ENCODE peak calls at places on chromosome 19, in four cellular contexts. One of them, this sample, is unnamed.
A peak's percentile ranks its signal among the peaks of the same experiment; 100 is the strongest.

GRCh38 chr19:33280351-33280921 is 21.9 kb downstream of the CEBPA start:
- ATAC-seq in sciatic nerve: peak; percentile 36
- ATAC-seq in activated CD8-positive, alpha-beta T cell treated with anti-CD3 and anti-CD28 coated beads, Interleukin-2, amount 10 ng/mL, durations not matched to agents 7 days and 5 days: peak; percentile 71
- ATAC-seq in activated CD8-positive, alpha-beta memory T cell treated with anti-CD3 and anti-CD28 coated beads, Interleukin-2, amount 10 ng/mL, durations not matched to agents 7 days and 5 days: peak; percentile 90
- ATAC-seq in this sample: peak; percentile 97

GRCh38 chr19:7931221-7932061 is 5.5 kb upstream of the CTXN1 start:
- ATAC-seq in sciatic nerve: no peak
- ATAC-seq in activated CD8-positive, alpha-beta T cell treated with anti-CD3 and anti-CD28 coated beads, Interleukin-2, amount 10 ng/mL, durations not matched to agents 7 days and 5 days: no peak
- ATAC-seq in activated CD8-positive, alpha-beta memory T cell treated with anti-CD3 and anti-CD28 coated beads, Interleukin-2, amount 10 ng/mL, durations not matched to agents 7 days and 5 days: no peak
- ATAC-seq in this sample: no peak

GRCh38 chr19:40252395-40252794 is 25.9 kb upstream of the CCNP start:
- ATAC-seq in sciatic nerve: no peak
- ATAC-seq in activated CD8-positive, alpha-beta T cell treated with anti-CD3 and anti-CD28 coated beads, Interleukin-2, amount 10 ng/mL, durations not matched to agents 7 days and 5 days: no peak
- ATAC-seq in activated CD8-positive, alpha-beta memory T cell treated with anti-CD3 and anti-CD28 coated beads, Interleukin-2, amount 10 ng/mL, durations not matched to agents 7 days and 5 days: no peak
- ATAC-seq in this sample: no peak

GRCh38 chr19:50657672-50658437 is 8.6 kb downstream of the C19orf81 start:
- ATAC-seq in sciatic nerve: peak; percentile 95
- ATAC-seq in activated CD8-positive, alpha-beta T cell treated with anti-CD3 and anti-CD28 coated beads, Interleukin-2, amount 10 ng/mL, durations not matched to agents 7 days and 5 days: peak; percentile 98
- ATAC-seq in activated CD8-positive, alpha-beta memory T cell treated with anti-CD3 and anti-CD28 coated beads, Interleukin-2, amount 10 ng/mL, durations not matched to agents 7 days and 5 days: peak; percentile 98
- ATAC-seq in this sample: peak; percentile 97

GRCh38 chr19:16370671-16371391 is 46.2 kb downstream of the KLF2 start:
- ATAC-seq in sciatic nerve: no peak
- ATAC-seq in activated CD8-positive, alpha-beta T cell treated with anti-CD3 and anti-CD28 coated beads, Interleukin-2, amount 10 ng/mL, durations not matched to agents 7 days and 5 days: peak; percentile 2
- ATAC-seq in activated CD8-positive, alpha-beta memory T cell treated with anti-CD3 and anti-CD28 coated beads, Interleukin-2, amount 10 ng/mL, durations not matched to agents 7 days and 5 days: no peak
- ATAC-seq in this sample: no peak

GRCh38 chr19:16037424-16038195 is 38.7 kb upstream of the TPM4 start:
- ATAC-seq in sciatic nerve: no peak
- ATAC-seq in activated CD8-positive, alpha-beta T cell treated with anti-CD3 and anti-CD28 coated beads, Interleukin-2, amount 10 ng/mL, durations not matched to agents 7 days and 5 days: no peak
- ATAC-seq in activated CD8-positive, alpha-beta memory T cell treated with anti-CD3 and anti-CD28 coated beads, Interleukin-2, amount 10 ng/mL, durations not matched to agents 7 days and 5 days: no peak
- ATAC-seq in this sample: no peak

GRCh38 chr19:15790096-15790495 is 2.6 kb downstream of the OR10H5 start:
- ATAC-seq in sciatic nerve: no peak
- ATAC-seq in activated CD8-positive, alpha-beta T cell treated with anti-CD3 and anti-CD28 coated beads, Interleukin-2, amount 10 ng/mL, durations not matched to agents 7 days and 5 days: no peak
- ATAC-seq in activated CD8-positive, alpha-beta memory T cell treated with anti-CD3 and anti-CD28 coated beads, Interleukin-2, amount 10 ng/mL, durations not matched to agents 7 days and 5 days: no peak
- ATAC-seq in this sample: no peak

GRCh38 chr19:33286899-33287298 is 15.4 kb downstream of the CEBPA start:
- ATAC-seq in sciatic nerve: no peak
- ATAC-seq in activated CD8-positive, alpha-beta T cell treated with anti-CD3 and anti-CD28 coated beads, Interleukin-2, amount 10 ng/mL, durations not matched to agents 7 days and 5 days: peak; percentile 76
- ATAC-seq in activated CD8-positive, alpha-beta memory T cell treated with anti-CD3 and anti-CD28 coated beads, Interleukin-2, amount 10 ng/mL, durations not matched to agents 7 days and 5 days: peak; percentile 76
- ATAC-seq in this sample: peak; percentile 75

GRCh38 chr19:9768175-9769112 is at the start of gene ZNF846:
- ATAC-seq in sciatic nerve: peak; percentile 100
- ATAC-seq in activated CD8-positive, alpha-beta T cell treated with anti-CD3 and anti-CD28 coated beads, Interleukin-2, amount 10 ng/mL, durations not matched to agents 7 days and 5 days: peak; percentile 97
- ATAC-seq in activated CD8-positive, alpha-beta memory T cell treated with anti-CD3 and anti-CD28 coated beads, Interleukin-2, amount 10 ng/mL, durations not matched to agents 7 days and 5 days: peak; percentile 96
- ATAC-seq in this sample: peak; percentile 99

GRCh38 chr19:10691883-10692282 is 9.4 kb upstream of the QTRT1 start:
- ATAC-seq in sciatic nerve: no peak
- ATAC-seq in activated CD8-positive, alpha-beta T cell treated with anti-CD3 and anti-CD28 coated beads, Interleukin-2, amount 10 ng/mL, durations not matched to agents 7 days and 5 days: no peak
- ATAC-seq in activated CD8-positive, alpha-beta memory T cell treated with anti-CD3 and anti-CD28 coated beads, Interleukin-2, amount 10 ng/mL, durations not matched to agents 7 days and 5 days: no peak
- ATAC-seq in this sample: no peak

GRCh38 chr19:52522555-52522954 is 4.9 kb upstream of the ZNF808 start:
- ATAC-seq in sciatic nerve: no peak
- ATAC-seq in activated CD8-positive, alpha-beta T cell treated with anti-CD3 and anti-CD28 coated beads, Interleukin-2, amount 10 ng/mL, durations not matched to agents 7 days and 5 days: no peak
- ATAC-seq in activated CD8-positive, alpha-beta memory T cell treated with anti-CD3 and anti-CD28 coated beads, Interleukin-2, amount 10 ng/mL, durations not matched to agents 7 days and 5 days: no peak
- ATAC-seq in this sample: no peak

GRCh38 chr19:7863157-7863970 is 10.8 kb downstream of the PRR36 start:
- ATAC-seq in sciatic nerve: no peak
- ATAC-seq in activated CD8-positive, alpha-beta T cell treated with anti-CD3 and anti-CD28 coated beads, Interleukin-2, amount 10 ng/mL, durations not matched to agents 7 days and 5 days: peak; percentile 4
- ATAC-seq in activated CD8-positive, alpha-beta memory T cell treated with anti-CD3 and anti-CD28 coated beads, Interleukin-2, amount 10 ng/mL, durations not matched to agents 7 days and 5 days: no peak
- ATAC-seq in this sample: peak; percentile 25

GRCh38 chr19:13154911-13155471 is 4.8 kb downstream of the IER2 start:
- ATAC-seq in sciatic nerve: no peak
- ATAC-seq in activated CD8-positive, alpha-beta T cell treated with anti-CD3 and anti-CD28 coated beads, Interleukin-2, amount 10 ng/mL, durations not matched to agents 7 days and 5 days: peak; percentile 8
- ATAC-seq in activated CD8-positive, alpha-beta memory T cell treated with anti-CD3 and anti-CD28 coated beads, Interleukin-2, amount 10 ng/mL, durations not matched to agents 7 days and 5 days: peak; percentile 7
- ATAC-seq in this sample: peak; percentile 37

GRCh38 chr19:8446055-8446709 is 1.4 kb downstream of the HNRNPM start:
- ATAC-seq in sciatic nerve: no peak
- ATAC-seq in activated CD8-positive, alpha-beta T cell treated with anti-CD3 and anti-CD28 coated beads, Interleukin-2, amount 10 ng/mL, durations not matched to agents 7 days and 5 days: no peak
- ATAC-seq in activated CD8-positive, alpha-beta memory T cell treated with anti-CD3 and anti-CD28 coated beads, Interleukin-2, amount 10 ng/mL, durations not matched to agents 7 days and 5 days: no peak
- ATAC-seq in this sample: no peak

GRCh38 chr19:49589391-49589790 is 1.6 kb upstream of the PRR12 start:
- ATAC-seq in sciatic nerve: no peak
- ATAC-seq in activated CD8-positive, alpha-beta T cell treated with anti-CD3 and anti-CD28 coated beads, Interleukin-2, amount 10 ng/mL, durations not matched to agents 7 days and 5 days: no peak
- ATAC-seq in activated CD8-positive, alpha-beta memory T cell treated with anti-CD3 and anti-CD28 coated beads, Interleukin-2, amount 10 ng/mL, durations not matched to agents 7 days and 5 days: no peak
- ATAC-seq in this sample: no peak

GRCh38 chr19:3537438-3538240 is 1.3 kb upstream of the TEKTIP1 start:
- ATAC-seq in sciatic nerve: peak; percentile 3
- ATAC-seq in activated CD8-positive, alpha-beta T cell treated with anti-CD3 and anti-CD28 coated beads, Interleukin-2, amount 10 ng/mL, durations not matched to agents 7 days and 5 days: no peak
- ATAC-seq in activated CD8-positive, alpha-beta memory T cell treated with anti-CD3 and anti-CD28 coated beads, Interleukin-2, amount 10 ng/mL, durations not matched to agents 7 days and 5 days: no peak
- ATAC-seq in this sample: peak; percentile 22

GRCh38 chr19:51830263-51830662 is 35.3 kb downstream of the FPR3 start:
- ATAC-seq in sciatic nerve: peak; percentile 50
- ATAC-seq in activated CD8-positive, alpha-beta T cell treated with anti-CD3 and anti-CD28 coated beads, Interleukin-2, amount 10 ng/mL, durations not matched to agents 7 days and 5 days: no peak
- ATAC-seq in activated CD8-positive, alpha-beta memory T cell treated with anti-CD3 and anti-CD28 coated beads, Interleukin-2, amount 10 ng/mL, durations not matched to agents 7 days and 5 days: no peak
- ATAC-seq in this sample: no peak

GRCh38 chr19:49339364-49340068 is 4.3 kb downstream of the CD37 start:
- ATAC-seq in sciatic nerve: peak; percentile 97
- ATAC-seq in activated CD8-positive, alpha-beta T cell treated with anti-CD3 and anti-CD28 coated beads, Interleukin-2, amount 10 ng/mL, durations not matched to agents 7 days and 5 days: no peak
- ATAC-seq in activated CD8-positive, alpha-beta memory T cell treated with anti-CD3 and anti-CD28 coated beads, Interleukin-2, amount 10 ng/mL, durations not matched to agents 7 days and 5 days: no peak
- ATAC-seq in this sample: no peak

GRCh38 chr19:46648070-46648960 is 12.3 kb upstream of the GNG8 start:
- ATAC-seq in sciatic nerve: no peak
- ATAC-seq in activated CD8-positive, alpha-beta T cell treated with anti-CD3 and anti-CD28 coated beads, Interleukin-2, amount 10 ng/mL, durations not matched to agents 7 days and 5 days: peak; percentile 15
- ATAC-seq in activated CD8-positive, alpha-beta memory T cell treated with anti-CD3 and anti-CD28 coated beads, Interleukin-2, amount 10 ng/mL, durations not matched to agents 7 days and 5 days: no peak
- ATAC-seq in this sample: peak; percentile 50

GRCh38 chr19:1264801-1265610 is 4.1 kb upstream of the CIRBP start:
- ATAC-seq in sciatic nerve: peak; percentile 12
- ATAC-seq in activated CD8-positive, alpha-beta T cell treated with anti-CD3 and anti-CD28 coated beads, Interleukin-2, amount 10 ng/mL, durations not matched to agents 7 days and 5 days: no peak
- ATAC-seq in activated CD8-positive, alpha-beta memory T cell treated with anti-CD3 and anti-CD28 coated beads, Interleukin-2, amount 10 ng/mL, durations not matched to agents 7 days and 5 days: no peak
- ATAC-seq in this sample: no peak

GRCh38 chr19:609001-609340 is 19.3 kb downstream of the HCN2 start:
- ATAC-seq in sciatic nerve: peak; percentile 11
- ATAC-seq in activated CD8-positive, alpha-beta T cell treated with anti-CD3 and anti-CD28 coated beads, Interleukin-2, amount 10 ng/mL, durations not matched to agents 7 days and 5 days: no peak
- ATAC-seq in activated CD8-positive, alpha-beta memory T cell treated with anti-CD3 and anti-CD28 coated beads, Interleukin-2, amount 10 ng/mL, durations not matched to agents 7 days and 5 days: no peak
- ATAC-seq in this sample: no peak

GRCh38 chr19:35332817-35333216 is 3.8 kb downstream of the CD22 start:
- ATAC-seq in sciatic nerve: no peak
- ATAC-seq in activated CD8-positive, alpha-beta T cell treated with anti-CD3 and anti-CD28 coated beads, Interleukin-2, amount 10 ng/mL, durations not matched to agents 7 days and 5 days: peak; percentile 83
- ATAC-seq in activated CD8-positive, alpha-beta memory T cell treated with anti-CD3 and anti-CD28 coated beads, Interleukin-2, amount 10 ng/mL, durations not matched to agents 7 days and 5 days: peak; percentile 58
- ATAC-seq in this sample: peak; percentile 73

GRCh38 chr19:581399-582111 is 8.1 kb upstream of the HCN2 start:
- ATAC-seq in sciatic nerve: no peak
- ATAC-seq in activated CD8-positive, alpha-beta T cell treated with anti-CD3 and anti-CD28 coated beads, Interleukin-2, amount 10 ng/mL, durations not matched to agents 7 days and 5 days: no peak
- ATAC-seq in activated CD8-positive, alpha-beta memory T cell treated with anti-CD3 and anti-CD28 coated beads, Interleukin-2, amount 10 ng/mL, durations not matched to agents 7 days and 5 days: no peak
- ATAC-seq in this sample: no peak

GRCh38 chr19:8890260-8890659 is 58.1 kb downstream of the MBD3L1 start:
- ATAC-seq in sciatic nerve: no peak
- ATAC-seq in activated CD8-positive, alpha-beta T cell treated with anti-CD3 and anti-CD28 coated beads, Interleukin-2, amount 10 ng/mL, durations not matched to agents 7 days and 5 days: no peak
- ATAC-seq in activated CD8-positive, alpha-beta memory T cell treated with anti-CD3 and anti-CD28 coated beads, Interleukin-2, amount 10 ng/mL, durations not matched to agents 7 days and 5 days: no peak
- ATAC-seq in this sample: no peak

GRCh38 chr19:2261438-2262172 is 5.4 kb upstream of the JSRP1 start:
- ATAC-seq in sciatic nerve: no peak
- ATAC-seq in activated CD8-positive, alpha-beta T cell treated with anti-CD3 and anti-CD28 coated beads, Interleukin-2, amount 10 ng/mL, durations not matched to agents 7 days and 5 days: peak; percentile 48
- ATAC-seq in activated CD8-positive, alpha-beta memory T cell treated with anti-CD3 and anti-CD28 coated beads, Interleukin-2, amount 10 ng/mL, durations not matched to agents 7 days and 5 days: peak; percentile 43
- ATAC-seq in this sample: peak; percentile 25

GRCh38 chr19:306151-306900 is 15.1 kb upstream of the PLPP2 start:
- ATAC-seq in sciatic nerve: no peak
- ATAC-seq in activated CD8-positive, alpha-beta T cell treated with anti-CD3 and anti-CD28 coated beads, Interleukin-2, amount 10 ng/mL, durations not matched to agents 7 days and 5 days: no peak
- ATAC-seq in activated CD8-positive, alpha-beta memory T cell treated with anti-CD3 and anti-CD28 coated beads, Interleukin-2, amount 10 ng/mL, durations not matched to agents 7 days and 5 days: no peak
- ATAC-seq in this sample: no peak

GRCh38 chr19:41897820-41898219 is 14.8 kb downstream of the ARHGEF1 start:
- ATAC-seq in sciatic nerve: no peak
- ATAC-seq in activated CD8-positive, alpha-beta T cell treated with anti-CD3 and anti-CD28 coated beads, Interleukin-2, amount 10 ng/mL, durations not matched to agents 7 days and 5 days: no peak
- ATAC-seq in activated CD8-positive, alpha-beta memory T cell treated with anti-CD3 and anti-CD28 coated beads, Interleukin-2, amount 10 ng/mL, durations not matched to agents 7 days and 5 days: no peak
- ATAC-seq in this sample: no peak

GRCh38 chr19:1388637-1389026 is 4.9 kb downstream of the NDUFS7 start:
- ATAC-seq in sciatic nerve: no peak
- ATAC-seq in activated CD8-positive, alpha-beta T cell treated with anti-CD3 and anti-CD28 coated beads, Interleukin-2, amount 10 ng/mL, durations not matched to agents 7 days and 5 days: no peak
- ATAC-seq in activated CD8-positive, alpha-beta memory T cell treated with anti-CD3 and anti-CD28 coated beads, Interleukin-2, amount 10 ng/mL, durations not matched to agents 7 days and 5 days: no peak
- ATAC-seq in this sample: no peak

GRCh38 chr19:1533510-1534150 is 9.8 kb downstream of the PLK5 start:
- ATAC-seq in sciatic nerve: no peak
- ATAC-seq in activated CD8-positive, alpha-beta T cell treated with anti-CD3 and anti-CD28 coated beads, Interleukin-2, amount 10 ng/mL, durations not matched to agents 7 days and 5 days: no peak
- ATAC-seq in activated CD8-positive, alpha-beta memory T cell treated with anti-CD3 and anti-CD28 coated beads, Interleukin-2, amount 10 ng/mL, durations not matched to agents 7 days and 5 days: no peak
- ATAC-seq in this sample: no peak

GRCh38 chr19:51417807-51418152 is 338 bp upstream of the SIGLEC10 start:
- ATAC-seq in sciatic nerve: peak; percentile 44
- ATAC-seq in activated CD8-positive, alpha-beta T cell treated with anti-CD3 and anti-CD28 coated beads, Interleukin-2, amount 10 ng/mL, durations not matched to agents 7 days and 5 days: no peak
- ATAC-seq in activated CD8-positive, alpha-beta memory T cell treated with anti-CD3 and anti-CD28 coated beads, Interleukin-2, amount 10 ng/mL, durations not matched to agents 7 days and 5 days: no peak
- ATAC-seq in this sample: no peak

GRCh38 chr19:8148410-8149231 is 771 bp downstream of the FBN3 start:
- ATAC-seq in sciatic nerve: no peak
- ATAC-seq in activated CD8-positive, alpha-beta T cell treated with anti-CD3 and anti-CD28 coated beads, Interleukin-2, amount 10 ng/mL, durations not matched to agents 7 days and 5 days: no peak
- ATAC-seq in activated CD8-positive, alpha-beta memory T cell treated with anti-CD3 and anti-CD28 coated beads, Interleukin-2, amount 10 ng/mL, durations not matched to agents 7 days and 5 days: no peak
- ATAC-seq in this sample: no peak